ENCODE peak calls at places on chromosomes 16 and 17, in five cellular contexts. N is skeletal muscle cell, Q is right atrium auricular region, D is AG09319, A is cardiac muscle cell. K is an unnamed sample.

GRCh38 chr17:59427425-59427921 is 96.0 kb downstream of the YPEL2 start:
- DNase-seq in N (peak), Q (no peak), D (no peak), A (peak), K (no peak)

GRCh38 chr16:86307518-86307903 is 202.8 kb upstream of the FOXF1 start:
- DNase-seq in N (peak), Q (no peak), D (no peak), A (no peak), K (no peak)

GRCh38 chr17:78769200-78769773 is 12.8 kb downstream of the CYTH1 start:
- DNase-seq in N (no peak), Q (no peak), D (no peak), A (peak), K (no peak)

GRCh38 chr16:30351586-30352419 is 3.3 kb downstream of the CD2BP2 start:
- DNase-seq in N (peak), Q (peak), D (peak), A (peak), K (no peak)

GRCh38 chr17:36703860-36704266 is 102.5 kb downstream of the MRM1 start:
- DNase-seq in N (no peak), Q (no peak), D (no peak), A (peak), K (no peak)

GRCh38 chr17:2874211-2874686 is 78.0 kb downstream of the RAP1GAP2 start:
- DNase-seq in N (no peak), Q (no peak), D (no peak), A (no peak), K (no peak)

GRCh38 chr16:77618011-77618410 is 104.3 kb upstream of the NUDT7 start:
- DNase-seq in N (no peak), Q (no peak), D (no peak), A (peak), K (no peak)

GRCh38 chr17:1764274-1764673 is 2.4 kb downstream of the SERPINF1 start:
- DNase-seq in N (peak), Q (peak), D (peak), A (peak), K (no peak)

GRCh38 chr16:28981517-28981916 is 3.3 kb upstream of the LAT start:
- DNase-seq in N (no peak), Q (no peak), D (no peak), A (no peak), K (no peak)

GRCh38 chr16:23796941-23797340 is 38.8 kb upstream of the PRKCB start:
- DNase-seq in N (no peak), Q (no peak), D (no peak), A (no peak), K (no peak)

GRCh38 chr16:24686678-24687077 is 42.8 kb upstream of the TNRC6A start:
- DNase-seq in N (no peak), Q (no peak), D (no peak), A (no peak), K (no peak)

GRCh38 chr17:30894236-30894635 is 11.8 kb downstream of the TEFM start:
- DNase-seq in N (no peak), Q (no peak), D (no peak), A (no peak), K (no peak)

GRCh38 chr17:9342225-9342624 is 233.4 kb downstream of the STX8 start:
- DNase-seq in N (no peak), Q (no peak), D (no peak), A (no peak), K (no peak)

GRCh38 chr17:8190506-8190905 is 526 bp upstream of the BORCS6 start:
- DNase-seq in N (no peak), Q (no peak), D (no peak), A (no peak), K (no peak)

GRCh38 chr16:58428621-58429557 is 36.6 kb downstream of the GINS3 start:
- DNase-seq in N (no peak), Q (no peak), D (no peak), A (no peak), K (no peak)

GRCh38 chr17:40443988-40444899 is 994 bp downstream of the IGFBP4 start:
- DNase-seq in N (no peak), Q (no peak), D (no peak), A (peak), K (no peak)

GRCh38 chr16:56428087-56428486 is 2.7 kb upstream of the AMFR start:
- DNase-seq in N (no peak), Q (no peak), D (no peak), A (no peak), K (no peak)

GRCh38 chr16:14669776-14670175 is 24.3 kb downstream of the PLA2G10 start:
- DNase-seq in N (no peak), Q (no peak), D (no peak), A (no peak), K (no peak)

GRCh38 chr16:69013991-69014390 is 91.5 kb upstream of the HAS3 start:
- DNase-seq in N (no peak), Q (no peak), D (no peak), A (peak), K (no peak)

GRCh38 chr16:86653289-86654006 is 75.1 kb downstream of the FOXL1 start:
- DNase-seq in N (peak), Q (no peak), D (no peak), A (peak), K (no peak)

GRCh38 chr16:10895053-10895946 is 18.3 kb downstream of the CIITA start:
- DNase-seq in N (peak), Q (no peak), D (no peak), A (peak), K (no peak)

GRCh38 chr16:87309912-87310485 is 7.2 kb downstream of the C16orf95 start:
- DNase-seq in N (no peak), Q (no peak), D (no peak), A (no peak), K (no peak)

GRCh38 chr16:83138976-83139690 is 512.4 kb downstream of the CDH13 start:
- DNase-seq in N (no peak), Q (no peak), D (no peak), A (no peak), K (no peak)

GRCh38 chr17:40344321-40345160 is 20.0 kb downstream of the GJD3 start:
- DNase-seq in N (no peak), Q (no peak), D (no peak), A (no peak), K (no peak)

GRCh38 chr17:68821860-68822693 is 133.1 kb downstream of the ABCA8 start:
- DNase-seq in N (peak), Q (no peak), D (peak), A (peak), K (no peak)

K was measured in vagina.